ENCODE peak calls at places on chromosomes 16 and 17, in ten cellular contexts. O, K, P, F, X, E, J, I, T and Z are unnamed samples.

GRCh38 chr17:65219707-65220106 is 82.5 kb downstream of the RGS9 start:
- DNase-seq in O (no peak), K (no peak), P (no peak), F (no peak), X (no peak), E (no peak), J (no peak), I (no peak), T (no peak), Z (no peak)

GRCh38 chr17:60729854-60730253 is 52.2 kb downstream of the BCAS3 start:
- DNase-seq in O (no peak), K (peak), P (no peak), F (no peak), X (no peak), E (no peak), J (no peak), I (no peak), T (peak), Z (no peak)

GRCh38 chr16:86381491-86381890 is 128.8 kb upstream of the FOXF1 start:
- DNase-seq in O (no peak), K (no peak), P (no peak), F (no peak), X (no peak), E (no peak), J (no peak), I (no peak), T (no peak), Z (no peak)

GRCh38 chr16:58022601-58023371 is 2.8 kb upstream of the MMP15 start:
- DNase-seq in O (peak), K (peak), P (no peak), F (peak), X (peak), E (peak), J (no peak), I (peak), T (peak), Z (peak)

GRCh38 chr17:10737168-10737622 is 7.4 kb upstream of the TMEM220 start:
- DNase-seq in O (peak), K (peak), P (peak), F (peak), X (peak), E (peak), J (peak), I (no peak), T (peak), Z (peak)

GRCh38 chr16:84308120-84308519 is 13.4 kb downstream of the WFDC1 start:
- DNase-seq in O (peak), K (peak), P (no peak), F (peak), X (peak), E (peak), J (peak), I (peak), T (peak), Z (peak)

GRCh38 chr17:61208301-61209098 is 191.1 kb upstream of the TBX2 start:
- DNase-seq in O (no peak), K (no peak), P (no peak), F (no peak), X (no peak), E (no peak), J (peak), I (no peak), T (peak), Z (no peak)

GRCh38 chr16:30728904-30729672 is 19.1 kb upstream of the PHKG2 start:
- DNase-seq in O (no peak), K (no peak), P (no peak), F (no peak), X (no peak), E (no peak), J (no peak), I (no peak), T (no peak), Z (peak)

GRCh38 chr16:29926675-29927522 is 873 bp upstream of the KCTD13 start:
- DNase-seq in O (peak), K (no peak), P (no peak), F (peak), X (peak), E (peak), J (no peak), I (peak), T (peak), Z (peak)

GRCh38 chr16:19348578-19349315 is 63.2 kb downstream of the CLEC19A start:
- DNase-seq in O (no peak), K (peak), P (no peak), F (no peak), X (no peak), E (peak), J (no peak), I (peak), T (no peak), Z (peak)

GRCh38 chr17:27951872-27952271 is 58.7 kb upstream of the LYRM9 start:
- DNase-seq in O (no peak), K (no peak), P (no peak), F (no peak), X (no peak), E (no peak), J (no peak), I (no peak), T (no peak), Z (no peak)

GRCh38 chr17:39306509-39307212 is 80.9 kb upstream of the STAC2 start:
- DNase-seq in O (no peak), K (no peak), P (no peak), F (no peak), X (no peak), E (peak), J (no peak), I (no peak), T (no peak), Z (no peak)

GRCh38 chr17:66965801-66966528 is 1.5 kb downstream of the CACNG4 start:
- DNase-seq in O (no peak), K (peak), P (no peak), F (no peak), X (no peak), E (no peak), J (no peak), I (no peak), T (peak), Z (peak)

GRCh38 chr17:75102385-75102821 is 7.4 kb upstream of the ARMC7 start:
- DNase-seq in O (no peak), K (no peak), P (no peak), F (no peak), X (no peak), E (no peak), J (no peak), I (no peak), T (no peak), Z (peak)

GRCh38 chr17:45288825-45289224 is 26.9 kb upstream of the SPATA32 start:
- DNase-seq in O (no peak), K (no peak), P (no peak), F (no peak), X (no peak), E (no peak), J (no peak), I (no peak), T (no peak), Z (no peak)

GRCh38 chr17:67500261-67500660 is 123.2 kb downstream of the PITPNC1 start:
- DNase-seq in O (no peak), K (no peak), P (no peak), F (no peak), X (no peak), E (peak), J (no peak), I (no peak), T (no peak), Z (no peak)

GRCh38 chr17:43454888-43455287 is 28.9 kb upstream of the DHX8 start:
- DNase-seq in O (no peak), K (no peak), P (no peak), F (no peak), X (no peak), E (no peak), J (no peak), I (no peak), T (no peak), Z (no peak)

GRCh38 chr17:32498362-32498761 is 11.6 kb downstream of the CDK5R1 start:
- DNase-seq in O (no peak), K (peak), P (no peak), F (no peak), X (no peak), E (no peak), J (no peak), I (peak), T (no peak), Z (peak)

GRCh38 chr16:49602201-49603041 is 228.8 kb downstream of the C16orf78 start:
- DNase-seq in O (no peak), K (peak), P (no peak), F (no peak), X (no peak), E (no peak), J (no peak), I (peak), T (no peak), Z (no peak)

GRCh38 chr16:53131050-53131362 is 76.2 kb downstream of the CHD9 start:
- DNase-seq in O (no peak), K (no peak), P (no peak), F (no peak), X (no peak), E (no peak), J (no peak), I (no peak), T (no peak), Z (no peak)

GRCh38 chr16:3283525-3284447 is 495 bp downstream of the ZNF263 start:
- DNase-seq in O (peak), K (peak), P (no peak), F (no peak), X (no peak), E (peak), J (no peak), I (peak), T (no peak), Z (peak)

GRCh38 chr16:49858200-49859129 is 2.6 kb upstream of the ZNF423 start:
- DNase-seq in O (peak), K (peak), P (no peak), F (peak), X (peak), E (peak), J (no peak), I (peak), T (peak), Z (peak)

GRCh38 chr17:49987681-49988441 is 7.2 kb downstream of the DLX3 start:
- DNase-seq in O (peak), K (peak), P (no peak), F (no peak), X (peak), E (peak), J (no peak), I (peak), T (peak), Z (peak)

GRCh38 chr17:58082870-58083490 is at the start of gene DYNLL2:
- DNase-seq in O (peak), K (peak), P (peak), F (peak), X (peak), E (peak), J (peak), I (peak), T (peak), Z (peak)

GRCh38 chr16:22356930-22357634 is 17.3 kb downstream of the CDR2 start:
- DNase-seq in O (no peak), K (no peak), P (no peak), F (no peak), X (no peak), E (peak), J (no peak), I (no peak), T (no peak), Z (no peak)

GRCh38 chr16:81526935-81527334 is 82.3 kb downstream of the CMIP start:
- DNase-seq in O (peak), K (no peak), P (peak), F (no peak), X (peak), E (no peak), J (no peak), I (peak), T (peak), Z (no peak)

GRCh38 chr16:59684911-59685310 is 950.8 kb upstream of the GOT2 start:
- DNase-seq in O (no peak), K (no peak), P (no peak), F (no peak), X (peak), E (no peak), J (no peak), I (no peak), T (no peak), Z (no peak)

GRCh38 chr17:75853410-75853809 is 1.7 kb downstream of the WBP2 start:
- DNase-seq in O (no peak), K (peak), P (no peak), F (no peak), X (no peak), E (no peak), J (no peak), I (no peak), T (no peak), Z (no peak)

GRCh38 chr17:20074001-20074400 is 64.8 kb downstream of the SPECC1 start:
- DNase-seq in O (no peak), K (no peak), P (no peak), F (no peak), X (no peak), E (no peak), J (no peak), I (no peak), T (no peak), Z (no peak)

GRCh38 chr16:30473231-30474061 is 904 bp downstream of the ITGAL start:
- DNase-seq in O (no peak), K (no peak), P (peak), F (no peak), X (no peak), E (no peak), J (no peak), I (no peak), T (no peak), Z (no peak)

GRCh38 chr17:74945543-74945942 is 9.8 kb downstream of the OTOP3 start:
- DNase-seq in O (no peak), K (no peak), P (no peak), F (no peak), X (no peak), E (no peak), J (no peak), I (no peak), T (no peak), Z (no peak)

GRCh38 chr17:80252871-80253270 is 7.8 kb upstream of the RNF213 start:
- DNase-seq in O (no peak), K (peak), P (peak), F (no peak), X (peak), E (peak), J (no peak), I (no peak), T (no peak), Z (peak)

GRCh38 chr17:10183931-10184930 is 14.2 kb downstream of the GAS7 start:
- DNase-seq in O (no peak), K (peak), P (no peak), F (no peak), X (no peak), E (no peak), J (no peak), I (peak), T (no peak), Z (peak)

GRCh38 chr16:12869681-12870427 is 31.5 kb upstream of the SHISA9 start:
- DNase-seq in O (no peak), K (no peak), P (no peak), F (no peak), X (no peak), E (no peak), J (no peak), I (no peak), T (no peak), Z (no peak)

GRCh38 chr16:85872666-85873561 is 26.0 kb upstream of the IRF8 start:
- DNase-seq in O (no peak), K (peak), P (no peak), F (no peak), X (no peak), E (no peak), J (no peak), I (no peak), T (no peak), Z (no peak)

GRCh38 chr16:65069090-65069489 is 52.8 kb downstream of the CDH11 start:
- DNase-seq in O (no peak), K (no peak), P (no peak), F (no peak), X (peak), E (peak), J (peak), I (no peak), T (no peak), Z (no peak)

GRCh38 chr16:65070831-65071230 is 51.0 kb downstream of the CDH11 start:
- DNase-seq in O (peak), K (peak), P (no peak), F (peak), X (peak), E (peak), J (peak), I (peak), T (peak), Z (peak)

GRCh38 chr16:65068151-65068740 is 53.6 kb downstream of the CDH11 start:
- DNase-seq in O (no peak), K (peak), P (no peak), F (no peak), X (no peak), E (peak), J (no peak), I (no peak), T (no peak), Z (peak)

GRCh38 chr16:65069766-65070165 is 52.1 kb downstream of the CDH11 start:
- DNase-seq in O (no peak), K (no peak), P (no peak), F (no peak), X (no peak), E (no peak), J (no peak), I (no peak), T (no peak), Z (no peak)

GRCh38 chr16:65071371-65072311 is 50.2 kb downstream of the CDH11 start:
- DNase-seq in O (peak), K (no peak), P (no peak), F (peak), X (no peak), E (no peak), J (no peak), I (peak), T (no peak), Z (no peak)
- H3K27ac ChIP-seq in O (peak), K (no peak), P (no peak), F (peak), X (peak), E (no peak), J (peak), I (peak), T (peak), Z (no peak)

DNA sequence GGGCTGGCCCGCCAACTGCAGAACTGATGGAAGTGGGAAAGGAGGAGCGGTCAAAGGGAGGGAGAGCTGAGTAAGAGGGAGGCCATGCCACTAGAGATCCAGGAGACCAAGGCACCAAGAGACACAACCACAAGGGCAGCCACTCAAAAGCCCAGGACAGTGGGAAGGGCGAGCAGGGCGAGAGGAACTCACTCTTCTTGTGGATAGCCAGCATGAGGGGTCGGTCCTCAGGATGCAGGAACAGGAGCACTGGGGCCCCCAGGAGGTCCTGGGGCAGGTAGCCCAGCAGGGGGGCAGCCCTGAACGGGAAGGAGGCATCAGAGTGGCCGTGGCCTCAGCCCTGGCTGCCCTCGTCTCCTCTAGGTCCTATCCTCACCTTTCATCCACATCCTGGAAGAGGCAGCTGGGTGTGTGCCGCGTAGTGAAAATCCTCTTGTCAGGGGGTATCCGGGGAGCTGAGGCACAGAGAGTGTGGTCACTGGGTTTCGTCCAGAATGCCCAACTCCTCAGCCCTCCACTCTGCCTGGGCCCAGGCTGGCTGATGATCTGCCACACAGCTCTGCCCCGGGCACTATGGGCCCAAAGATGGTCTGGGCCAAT is 4.3 kb downstream of the PER1 start:
- DNase-seq in O (peak), K (no peak), P (no peak), F (no peak), X (no peak), E (no peak), J (no peak), I (no peak), T (no peak), Z (no peak)
- H3K27ac ChIP-seq in O (peak), K (no peak), P (no peak), F (no peak), X (peak), E (no peak), J (peak), I (no peak), T (no peak), Z (no peak)

DNA sequence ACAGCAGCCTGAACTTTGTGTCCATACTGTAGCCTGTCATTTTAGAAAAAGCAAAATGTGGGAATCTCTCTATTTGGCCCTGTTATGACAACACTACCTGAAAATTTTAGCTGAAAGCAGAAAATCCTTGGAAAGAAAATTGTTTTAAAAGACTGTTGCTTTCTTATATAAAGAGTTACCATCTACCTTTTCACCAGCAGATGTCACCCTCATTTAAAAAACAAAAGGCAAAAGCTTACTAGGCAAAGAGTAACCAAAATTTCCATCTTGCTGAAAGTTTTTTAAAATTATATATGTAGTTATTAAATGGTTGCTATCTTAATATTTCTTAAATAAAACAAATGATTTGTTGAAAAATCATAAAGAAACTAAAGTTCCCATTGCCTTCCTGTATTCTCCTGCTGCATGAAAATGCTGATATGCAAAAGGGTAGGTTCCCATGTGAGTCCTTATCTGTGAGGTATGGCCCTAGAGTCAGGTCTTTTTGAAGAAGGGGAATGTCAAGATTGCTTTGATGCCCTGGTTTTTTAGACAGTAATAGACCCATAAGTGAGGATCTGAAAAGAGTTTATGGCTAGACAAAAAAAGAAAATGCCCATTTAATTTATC is 61.0 kb downstream of the TNRC6C start:
- DNase-seq in O (no peak), K (peak), P (peak), F (no peak), X (no peak), E (peak), J (no peak), I (no peak), T (peak), Z (peak)
- H3K27ac ChIP-seq in O (no peak), K (no peak), P (peak), F (no peak), X (no peak), E (no peak), J (no peak), I (no peak), T (no peak), Z (peak)

DNA sequence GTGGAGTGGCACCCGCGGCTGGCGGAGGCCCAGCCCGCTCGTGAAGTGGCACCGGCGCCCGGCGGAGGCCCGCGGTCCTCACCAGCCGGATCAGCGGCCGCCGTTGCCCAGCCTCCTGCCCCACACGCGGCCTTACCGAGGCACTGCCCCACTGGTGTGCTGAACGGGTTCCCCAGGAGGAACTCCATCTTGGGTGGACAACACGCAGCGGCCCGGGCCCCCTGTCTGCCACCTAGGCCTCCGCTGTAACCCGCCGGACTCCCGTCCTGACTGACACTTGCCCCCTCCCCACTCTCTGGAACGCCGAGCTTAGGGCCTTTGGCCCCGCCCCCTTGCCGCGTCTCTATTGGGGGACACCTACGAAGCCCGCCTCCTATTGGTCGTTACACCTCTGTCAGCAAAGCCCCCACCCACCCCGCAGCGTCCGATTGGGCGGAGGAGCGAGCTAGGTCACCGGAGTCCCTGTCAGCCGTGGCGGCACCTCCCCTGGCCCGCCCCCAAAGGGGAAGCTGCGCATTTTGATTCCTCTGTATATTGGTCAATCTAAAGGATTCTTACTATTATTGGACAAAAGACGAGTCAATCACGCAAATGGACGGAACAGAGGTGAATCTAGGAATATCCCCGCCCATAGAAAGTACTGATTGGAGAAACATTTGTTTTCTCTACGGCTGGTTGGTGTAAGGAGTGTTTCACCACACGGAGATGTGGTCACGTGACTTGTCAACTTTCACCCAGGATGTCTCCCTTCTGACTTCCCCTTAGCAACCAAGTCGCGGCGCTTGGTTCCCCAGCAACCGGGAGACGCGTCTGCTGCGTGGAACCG is at the start of the genes DRC3 and TOM1L2:
- DNase-seq in O (peak), K (peak), P (peak), F (peak), X (peak), E (peak), J (peak), I (peak), T (peak), Z (peak)
- H3K27ac ChIP-seq in O (peak), K (no peak), P (peak), F (peak), X (peak), E (peak), J (no peak), I (no peak), T (peak), Z (no peak)

GRCh38 chr16:11295672-11296071 is 14.5 kb upstream of the PRM1 start:
- DNase-seq in O (no peak), K (no peak), P (no peak), F (no peak), X (no peak), E (no peak), J (no peak), I (no peak), T (no peak), Z (no peak)
- H3K27ac ChIP-seq in O (no peak), K (no peak), P (no peak), F (no peak), X (no peak), E (no peak), J (no peak), I (no peak), T (peak), Z (no peak)